ENCODE peak calls at places on chromosomes 2 and 18, in four cellular contexts. One of them, this sample, is unnamed.

GRCh38 chr2:216572582-216573578 is 60.3 kb upstream of the IGFBP2 start:
- DNase-seq in Calu3: no peak
- DNase-seq in epithelial cell of esophagus: no peak
- DNase-seq in ovary: peak
- DNase-seq in this sample: no peak

GRCh38 chr2:56008661-56009411 is 85.3 kb upstream of the EFEMP1 start:
- DNase-seq in Calu3: no peak
- DNase-seq in epithelial cell of esophagus: peak
- DNase-seq in ovary: peak
- DNase-seq in this sample: peak

GRCh38 chr2:110854355-110855081 is 122.1 kb downstream of the ACOXL start:
- DNase-seq in ovary: no peak
- DNase-seq in Calu3: no peak
- DNase-seq in epithelial cell of esophagus: no peak
- DNase-seq in this sample: no peak

GRCh38 chr2:189267491-189267890 is 87.9 kb upstream of the COL5A2 start:
- DNase-seq in epithelial cell of esophagus: no peak
- DNase-seq in ovary: no peak
- DNase-seq in Calu3: no peak
- DNase-seq in this sample: no peak

GRCh38 chr2:180505203-180505602 is 475.2 kb upstream of the UBE2E3 start:
- DNase-seq in ovary: no peak
- DNase-seq in epithelial cell of esophagus: peak
- DNase-seq in Calu3: no peak
- DNase-seq in this sample: no peak

GRCh38 chr2:15660491-15661294 is 69.0 kb downstream of the DDX1 start:
- DNase-seq in epithelial cell of esophagus: no peak
- DNase-seq in ovary: no peak
- DNase-seq in Calu3: no peak
- DNase-seq in this sample: no peak

GRCh38 chr18:59921384-59921891 is 21.6 kb downstream of the PMAIP1 start:
- DNase-seq in ovary: no peak
- DNase-seq in epithelial cell of esophagus: no peak
- DNase-seq in Calu3: no peak
- DNase-seq in this sample: no peak

GRCh38 chr2:237495521-237496117 is 8.6 kb downstream of the MLPH start:
- DNase-seq in epithelial cell of esophagus: no peak
- DNase-seq in ovary: no peak
- DNase-seq in Calu3: no peak
- DNase-seq in this sample: no peak

GRCh38 chr2:21461754-21462153 is 338.0 kb downstream of the TDRD15 start:
- DNase-seq in Calu3: no peak
- DNase-seq in epithelial cell of esophagus: no peak
- DNase-seq in ovary: no peak
- DNase-seq in this sample: no peak

GRCh38 chr18:77114564-77115391 is 17.8 kb downstream of the MBP start:
- DNase-seq in Calu3: peak
- DNase-seq in epithelial cell of esophagus: peak
- DNase-seq in ovary: peak
- DNase-seq in this sample: peak

GRCh38 chr2:209773377-209773776 is 1.7 kb downstream of the UNC80 start:
- DNase-seq in ovary: no peak
- DNase-seq in epithelial cell of esophagus: no peak
- DNase-seq in Calu3: no peak
- DNase-seq in this sample: no peak

GRCh38 chr2:33158482-33159003 is 211.8 kb downstream of the LTBP1 start:
- DNase-seq in epithelial cell of esophagus: peak
- DNase-seq in Calu3: no peak
- DNase-seq in ovary: no peak
- DNase-seq in this sample: no peak

GRCh38 chr2:222391866-222392265 is 32.5 kb upstream of the SGPP2 start:
- DNase-seq in Calu3: no peak
- DNase-seq in ovary: no peak
- DNase-seq in epithelial cell of esophagus: no peak
- DNase-seq in this sample: no peak

GRCh38 chr2:25835906-25836305 is 42.4 kb downstream of the ASXL2 start:
- DNase-seq in epithelial cell of esophagus: no peak
- DNase-seq in ovary: no peak
- DNase-seq in Calu3: no peak
- DNase-seq in this sample: no peak

GRCh38 chr2:232588031-232588430 is 37.5 kb downstream of the EIF4E2 start:
- DNase-seq in epithelial cell of esophagus: no peak
- DNase-seq in ovary: no peak
- DNase-seq in Calu3: no peak
- DNase-seq in this sample: no peak

GRCh38 chr18:32093106-32093511 is 1.4 kb downstream of the RNF138 start:
- DNase-seq in ovary: peak
- DNase-seq in epithelial cell of esophagus: peak
- DNase-seq in Calu3: peak
- DNase-seq in this sample: peak

GRCh38 chr2:101120124-101120996 is 30.8 kb downstream of the TBC1D8 start:
- DNase-seq in Calu3: peak
- DNase-seq in ovary: no peak
- DNase-seq in epithelial cell of esophagus: peak
- DNase-seq in this sample: no peak

GRCh38 chr18:63255435-63255834 is 64.1 kb downstream of the BCL2 start:
- DNase-seq in epithelial cell of esophagus: no peak
- DNase-seq in Calu3: no peak
- DNase-seq in ovary: no peak
- DNase-seq in this sample: no peak

GRCh38 chr2:202494856-202495604 is 118.9 kb downstream of the BMPR2 start:
- DNase-seq in epithelial cell of esophagus: no peak
- DNase-seq in ovary: no peak
- DNase-seq in Calu3: no peak
- DNase-seq in this sample: no peak

GRCh38 chr2:202490479-202490878 is 114.4 kb downstream of the BMPR2 start:
- DNase-seq in epithelial cell of esophagus: no peak
- DNase-seq in Calu3: no peak
- DNase-seq in ovary: no peak
- DNase-seq in this sample: no peak

GRCh38 chr2:202488671-202489070 is 112.5 kb downstream of the BMPR2 start:
- DNase-seq in Calu3: no peak
- DNase-seq in ovary: no peak
- DNase-seq in epithelial cell of esophagus: no peak
- DNase-seq in this sample: no peak

GRCh38 chr2:202494300-202494699 is 118.2 kb downstream of the BMPR2 start:
- DNase-seq in ovary: no peak
- DNase-seq in Calu3: no peak
- DNase-seq in epithelial cell of esophagus: peak
- DNase-seq in this sample: peak

DNA sequence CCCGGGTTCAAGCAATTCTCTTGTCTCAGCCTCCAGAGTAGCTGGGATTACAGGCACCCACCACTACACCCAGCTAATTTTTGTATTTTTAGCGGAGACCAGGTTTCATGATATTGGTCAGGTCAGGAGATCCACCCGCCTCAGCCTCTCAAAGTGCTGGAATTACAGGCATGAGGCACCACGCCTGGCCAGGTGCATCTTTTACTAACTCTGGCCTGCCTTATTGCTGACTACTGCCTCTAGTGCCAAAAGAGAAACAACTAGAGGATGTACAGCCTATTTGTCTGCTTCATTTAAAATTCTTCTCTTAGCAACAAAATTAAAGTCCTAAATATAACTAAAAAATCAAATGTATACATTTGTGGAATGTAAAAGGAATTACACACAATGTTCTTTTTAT is 115.4 kb downstream of the BMPR2 start:
- DNase-seq in epithelial cell of esophagus: peak
- DNase-seq in ovary: no peak
- DNase-seq in Calu3: no peak
- DNase-seq in this sample: no peak
- TF ChIP-seq CTCF in epithelial cell of esophagus: peak
- TF ChIP-seq CTCF in ovary: no peak
- TF ChIP-seq CTCF in Calu3: no peak
- TF ChIP-seq CTCF in this sample: no peak

GRCh38 chr18:11051462-11051861 is 97.9 kb downstream of the PIEZO2 start:
- DNase-seq in ovary: no peak
- DNase-seq in epithelial cell of esophagus: no peak
- DNase-seq in Calu3: no peak
- DNase-seq in this sample: no peak
- TF ChIP-seq CTCF in ovary: no peak
- TF ChIP-seq CTCF in epithelial cell of esophagus: no peak
- TF ChIP-seq CTCF in Calu3: no peak
- TF ChIP-seq CTCF in this sample: no peak

DNA sequence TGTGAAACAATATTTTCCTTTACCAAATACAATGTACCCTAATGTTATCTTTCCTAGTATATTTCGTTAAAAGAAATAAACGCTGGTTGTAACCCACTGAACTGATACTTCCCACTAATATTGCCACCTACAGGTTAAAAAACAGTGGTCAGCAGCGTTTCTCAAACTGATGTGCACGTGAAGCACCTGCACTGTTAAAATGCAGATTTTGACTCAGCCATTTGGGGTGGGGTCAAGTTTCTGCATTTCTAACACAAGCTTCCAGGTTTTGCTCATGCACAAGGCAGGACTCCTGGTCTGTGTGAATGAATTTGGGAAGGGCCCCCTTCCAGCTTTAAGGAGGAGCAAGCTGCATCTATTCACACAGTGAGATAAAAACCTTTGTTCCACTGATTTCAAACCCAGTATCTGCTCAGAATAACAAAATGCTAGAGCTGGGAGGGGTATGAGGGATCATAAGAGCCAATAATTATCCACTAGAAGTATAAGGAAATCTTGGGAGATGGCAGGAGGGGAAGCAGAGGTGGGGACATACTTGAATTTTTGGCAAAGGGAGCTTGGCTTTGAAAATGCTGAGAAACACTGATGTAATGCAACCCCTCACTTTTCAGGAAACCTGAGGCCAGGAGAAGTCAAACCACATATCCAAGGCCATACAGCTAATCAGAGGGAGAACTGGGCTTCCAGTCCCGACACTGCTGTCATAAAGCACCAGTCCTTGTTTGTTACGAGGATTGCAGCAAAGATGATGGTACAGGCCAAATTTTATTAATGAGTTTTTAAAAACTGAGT is 116.2 kb downstream of the RBMS1 start:
- DNase-seq in ovary: no peak
- DNase-seq in Calu3: no peak
- DNase-seq in epithelial cell of esophagus: no peak
- DNase-seq in this sample: no peak
- TF ChIP-seq CTCF in ovary: no peak
- TF ChIP-seq CTCF in Calu3: no peak
- TF ChIP-seq CTCF in epithelial cell of esophagus: no peak
- TF ChIP-seq CTCF in this sample: no peak

DNA sequence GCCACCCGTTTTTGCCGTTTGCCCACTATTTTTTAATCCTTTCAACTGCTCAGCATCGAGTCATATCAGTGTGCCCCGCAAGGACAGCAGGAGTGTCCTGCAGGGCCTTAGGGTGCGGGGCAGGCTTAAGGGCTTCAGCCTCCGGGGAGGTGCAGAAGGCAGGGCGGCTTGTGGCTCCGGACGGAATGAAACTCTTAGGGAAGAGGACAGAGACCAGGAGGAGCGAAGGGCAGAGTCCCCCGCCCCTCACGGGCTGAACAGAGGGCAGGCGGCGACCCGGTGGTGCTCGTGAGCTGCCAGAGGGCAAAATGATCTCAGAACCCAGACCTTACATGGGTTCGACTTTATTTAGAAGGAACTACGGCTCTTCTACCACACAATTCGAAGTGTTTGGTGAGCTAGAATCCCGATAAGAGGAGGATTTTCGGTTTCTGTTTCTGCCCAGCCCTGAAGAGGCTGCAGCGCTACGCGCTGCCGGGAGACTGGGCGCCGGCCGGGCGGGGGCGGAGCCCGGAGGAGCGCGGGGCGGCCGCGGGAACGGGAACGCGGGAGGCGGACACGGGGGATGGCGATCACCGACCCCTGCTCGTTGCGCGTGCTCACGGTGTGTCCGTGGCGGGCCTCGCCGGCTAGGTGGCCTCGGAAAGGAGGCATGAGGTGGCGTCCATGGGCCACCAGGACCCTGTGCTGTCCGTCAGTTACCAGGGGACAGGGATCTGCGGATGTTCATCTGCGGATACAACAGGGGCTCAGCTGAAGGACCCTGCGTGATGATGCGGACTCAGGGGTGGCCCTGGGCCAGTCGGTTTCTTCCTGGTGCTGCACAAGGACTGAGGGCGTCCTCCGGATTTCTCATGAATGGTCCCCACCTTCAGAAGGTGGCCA is 4.3 kb upstream of the SP100 start:
- DNase-seq in epithelial cell of esophagus: peak
- DNase-seq in ovary: peak
- DNase-seq in Calu3: peak
- DNase-seq in this sample: no peak
- TF ChIP-seq CTCF in epithelial cell of esophagus: no peak
- TF ChIP-seq CTCF in ovary: no peak
- TF ChIP-seq CTCF in Calu3: no peak
- TF ChIP-seq CTCF in this sample: no peak

GRCh38 chr18:37309059-37309458 is 256.5 kb downstream of the CELF4 start:
- DNase-seq in epithelial cell of esophagus: peak
- DNase-seq in ovary: no peak
- DNase-seq in Calu3: peak
- DNase-seq in this sample: no peak
- TF ChIP-seq CTCF in epithelial cell of esophagus: no peak
- TF ChIP-seq CTCF in ovary: no peak
- TF ChIP-seq CTCF in Calu3: no peak
- TF ChIP-seq CTCF in this sample: no peak

DNA sequence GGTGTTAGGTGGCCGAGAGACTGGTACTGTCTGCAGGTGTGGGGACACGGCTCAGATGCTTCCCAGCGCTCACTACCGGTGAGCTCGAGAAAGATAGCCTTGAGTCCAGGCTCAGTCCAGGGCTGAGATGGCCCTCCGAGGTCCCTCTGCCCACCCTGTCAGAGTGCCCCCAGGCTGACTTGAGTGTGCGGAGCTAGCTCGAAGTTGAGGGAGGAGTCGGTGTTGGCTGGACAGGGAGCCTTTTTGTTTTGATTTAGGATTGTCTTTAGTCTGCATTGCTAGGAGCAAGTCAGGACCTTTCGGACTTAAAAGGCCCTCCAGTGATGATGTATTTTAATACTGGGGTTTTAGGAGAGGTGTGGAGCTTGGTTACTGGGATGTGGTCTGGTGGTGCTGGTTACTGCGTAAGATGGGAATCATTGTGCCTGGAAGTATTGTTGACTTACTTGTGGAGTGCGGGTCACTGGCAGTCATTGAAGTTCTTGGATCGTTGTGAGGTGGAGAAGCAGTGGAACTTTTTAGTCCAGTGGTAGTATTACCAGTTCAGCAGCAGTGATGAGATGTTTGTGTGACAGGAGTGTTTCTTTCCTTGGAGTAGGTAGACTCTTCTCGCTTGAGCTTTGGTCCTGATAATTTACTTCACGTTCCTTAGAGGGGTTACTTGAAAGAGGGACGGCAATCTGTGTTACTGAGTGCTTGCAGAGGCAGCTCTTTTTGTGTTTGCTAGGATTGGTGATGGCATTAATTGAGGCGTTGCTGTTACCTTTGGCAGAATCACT is 624 bp downstream of the KIAA1328 start:
- DNase-seq in epithelial cell of esophagus: peak
- DNase-seq in Calu3: no peak
- DNase-seq in ovary: no peak
- DNase-seq in this sample: no peak
- TF ChIP-seq CTCF in epithelial cell of esophagus: no peak
- TF ChIP-seq CTCF in Calu3: no peak
- TF ChIP-seq CTCF in ovary: no peak
- TF ChIP-seq CTCF in this sample: no peak

GRCh38 chr2:37809931-37810570 is 115.0 kb upstream of the RMDN2 start:
- DNase-seq in epithelial cell of esophagus: no peak
- DNase-seq in Calu3: no peak
- DNase-seq in ovary: no peak
- DNase-seq in this sample: no peak

GRCh38 chr2:37812414-37812813 is 112.7 kb upstream of the RMDN2 start:
- DNase-seq in epithelial cell of esophagus: no peak
- DNase-seq in Calu3: no peak
- DNase-seq in ovary: no peak
- DNase-seq in this sample: no peak

GRCh38 chr2:37812941-37813730 is 112.0 kb upstream of the RMDN2 start:
- DNase-seq in epithelial cell of esophagus: no peak
- DNase-seq in ovary: no peak
- DNase-seq in Calu3: no peak
- DNase-seq in this sample: no peak

GRCh38 chr2:37809525-37809924 is 115.6 kb upstream of the RMDN2 start:
- DNase-seq in epithelial cell of esophagus: peak
- DNase-seq in Calu3: peak
- DNase-seq in ovary: peak
- DNase-seq in this sample: no peak
- TF ChIP-seq CTCF in epithelial cell of esophagus: peak
- TF ChIP-seq CTCF in Calu3: peak
- TF ChIP-seq CTCF in ovary: no peak
- TF ChIP-seq CTCF in this sample: peak